ENCODE peak calls at places on chromosomes 11 and 22, in six cellular contexts. O is H1, U is spleen, I is Peyer's patch, S is heart left ventricle, B is sigmoid colon. N is an unnamed sample. For H3K4me1, the result is how much of the 10 kb centered on the place peaks cover.

GRCh38 chr11:104928831-104929230 is 30.6 kb upstream of the CASP12 start:
- DNase-seq in O (no peak), U (no peak), I (no peak), S (no peak), B (no peak), N (no peak)

GRCh38 chr11:134949121-134949591 is 537.1 kb upstream of the B3GAT1 start:
- DNase-seq in O (no peak), U (no peak), I (no peak), S (no peak), B (no peak), N (no peak)

GRCh38 chr22:38921126-38921525 is 36.3 kb upstream of the APOBEC3A start:
- DNase-seq in O (no peak), U (no peak), I (peak), S (no peak), B (no peak), N (peak)

GRCh38 chr22:47102648-47103047 is 340.2 kb downstream of the TBC1D22A start:
- DNase-seq in O (peak), U (no peak), I (no peak), S (no peak), B (no peak), N (peak)

GRCh38 chr22:21657361-21658118 is 8.3 kb upstream of the PPIL2 start:
- DNase-seq in O (no peak), U (peak), I (peak), S (peak), B (no peak), N (peak)

GRCh38 chr22:40058265-40058664 is 63.5 kb downstream of the FAM83F start:
- DNase-seq in O (no peak), U (no peak), I (no peak), S (no peak), B (no peak), N (no peak)

GRCh38 chr11:66543263-66544107 is 2.4 kb downstream of the ZDHHC24 start:
- DNase-seq in O (no peak), U (peak), I (peak), S (peak), B (no peak), N (no peak)

GRCh38 chr11:12053606-12054361 is 45.4 kb upstream of the DKK3 start:
- DNase-seq in O (no peak), U (no peak), I (peak), S (no peak), B (peak), N (no peak)

GRCh38 chr11:121059605-121060004 is 35.7 kb downstream of the TBCEL start:
- DNase-seq in O (no peak), U (no peak), I (no peak), S (no peak), B (no peak), N (no peak)

GRCh38 chr11:90176069-90176468 is 41.6 kb downstream of the NAALAD2 start:
- DNase-seq in O (no peak), U (no peak), I (no peak), S (no peak), B (no peak), N (no peak)

GRCh38 chr11:133659542-133660201 is 127.4 kb upstream of the OPCML start:
- DNase-seq in O (no peak), U (no peak), I (no peak), S (no peak), B (no peak), N (no peak)

GRCh38 chr22:33539902-33540751 is 380.1 kb downstream of the LARGE1 start:
- DNase-seq in O (no peak), U (no peak), I (peak), S (peak), B (peak), N (peak)

GRCh38 chr11:109696191-109696897 is 274.4 kb downstream of the C11orf87 start:
- DNase-seq in O (no peak), U (peak), I (no peak), S (no peak), B (no peak), N (no peak)

GRCh38 chr11:79200398-79201070 is 240.3 kb downstream of the TENM4 start:
- DNase-seq in O (no peak), U (no peak), I (no peak), S (no peak), B (no peak), N (no peak)

GRCh38 chr11:16899708-16900107 is 114.5 kb downstream of the PLEKHA7 start:
- DNase-seq in O (no peak), U (no peak), I (peak), S (no peak), B (no peak), N (no peak)

GRCh38 chr11:65897020-65897471 is 3.1 kb downstream of the FOSL1 start:
- DNase-seq in O (no peak), U (no peak), I (no peak), S (no peak), B (no peak), N (no peak)

GRCh38 chr22:31093090-31093850 is 12.2 kb downstream of the SMTN start:
- DNase-seq in O (no peak), U (no peak), I (no peak), S (peak), B (peak), N (peak)

GRCh38 chr11:127656266-127656879 is 655.8 kb upstream of the KIRREL3 start:
- DNase-seq in O (no peak), U (no peak), I (no peak), S (no peak), B (no peak), N (no peak)

DNA sequence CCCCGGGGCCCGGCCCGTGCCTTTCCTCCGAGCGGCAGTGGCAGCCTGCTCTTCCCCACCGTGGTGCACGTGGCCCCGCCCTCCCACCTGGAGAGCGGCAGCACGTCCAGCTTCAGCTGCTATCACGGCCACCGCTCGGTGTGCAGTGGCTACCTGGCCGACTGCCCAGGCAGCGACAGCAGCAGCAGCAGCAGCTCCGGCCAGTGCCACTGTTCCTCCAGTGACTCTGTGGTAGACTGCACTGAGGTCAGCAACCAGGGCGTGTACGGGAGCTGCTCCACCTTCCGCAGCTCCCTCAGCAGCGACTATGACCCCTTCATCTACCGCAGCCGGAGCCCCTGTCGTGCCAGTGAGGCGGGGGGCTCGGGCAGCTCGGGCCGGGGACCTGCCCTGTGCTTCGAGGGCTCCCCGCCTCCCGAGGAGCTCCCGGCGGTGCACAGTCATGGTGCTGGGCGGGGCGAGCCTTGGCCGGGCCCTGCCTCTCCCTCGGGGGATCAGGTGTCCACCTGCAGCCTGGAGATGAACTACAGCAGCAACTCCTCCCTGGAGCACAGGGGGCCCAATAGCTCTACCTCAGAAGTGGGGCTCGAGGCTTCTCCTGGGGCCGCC is 11.9 kb downstream of the C22orf31 start:
- DNase-seq in O (no peak), U (no peak), I (no peak), S (no peak), B (no peak), N (no peak)
- H3K4me1 ChIP-seq in O (under half), U (under half), I (under half), S (under half), B (under half), N (under half)

DNA sequence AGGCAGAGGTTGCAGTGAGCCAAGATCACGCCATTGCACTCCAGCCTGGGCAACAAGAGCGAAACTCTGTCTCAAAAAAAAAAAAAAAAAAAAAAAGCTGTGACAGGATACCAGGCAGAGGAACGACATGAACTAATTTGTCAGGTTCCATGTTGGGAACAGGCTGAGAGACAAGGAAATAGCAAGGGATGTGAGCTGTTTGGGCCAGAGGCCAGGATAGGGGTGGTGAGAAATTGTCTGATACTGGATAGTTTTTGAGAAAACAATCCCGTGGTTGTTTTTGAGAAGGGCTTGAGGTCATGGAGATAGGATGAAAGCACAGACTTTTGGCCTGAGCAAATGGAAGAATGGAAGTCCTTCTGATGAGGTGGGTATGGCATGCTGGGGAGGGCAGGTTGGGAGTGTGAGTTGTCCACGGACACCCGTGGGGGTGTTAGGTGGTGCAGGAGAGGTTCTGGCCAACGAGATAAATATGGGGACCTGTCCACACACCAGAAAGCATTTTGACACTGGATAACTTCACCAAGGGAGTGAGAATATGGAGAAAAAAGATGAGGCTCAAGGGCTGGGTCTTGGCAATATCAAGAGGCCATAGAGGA is 13.7 kb downstream of the PIWIL3 start:
- DNase-seq in O (no peak), U (no peak), I (no peak), S (no peak), B (no peak), N (no peak)
- TF ChIP-seq CTCF in O (no peak), U (no peak), I (no peak), S (no peak), B (no peak), N (no peak)

DNA sequence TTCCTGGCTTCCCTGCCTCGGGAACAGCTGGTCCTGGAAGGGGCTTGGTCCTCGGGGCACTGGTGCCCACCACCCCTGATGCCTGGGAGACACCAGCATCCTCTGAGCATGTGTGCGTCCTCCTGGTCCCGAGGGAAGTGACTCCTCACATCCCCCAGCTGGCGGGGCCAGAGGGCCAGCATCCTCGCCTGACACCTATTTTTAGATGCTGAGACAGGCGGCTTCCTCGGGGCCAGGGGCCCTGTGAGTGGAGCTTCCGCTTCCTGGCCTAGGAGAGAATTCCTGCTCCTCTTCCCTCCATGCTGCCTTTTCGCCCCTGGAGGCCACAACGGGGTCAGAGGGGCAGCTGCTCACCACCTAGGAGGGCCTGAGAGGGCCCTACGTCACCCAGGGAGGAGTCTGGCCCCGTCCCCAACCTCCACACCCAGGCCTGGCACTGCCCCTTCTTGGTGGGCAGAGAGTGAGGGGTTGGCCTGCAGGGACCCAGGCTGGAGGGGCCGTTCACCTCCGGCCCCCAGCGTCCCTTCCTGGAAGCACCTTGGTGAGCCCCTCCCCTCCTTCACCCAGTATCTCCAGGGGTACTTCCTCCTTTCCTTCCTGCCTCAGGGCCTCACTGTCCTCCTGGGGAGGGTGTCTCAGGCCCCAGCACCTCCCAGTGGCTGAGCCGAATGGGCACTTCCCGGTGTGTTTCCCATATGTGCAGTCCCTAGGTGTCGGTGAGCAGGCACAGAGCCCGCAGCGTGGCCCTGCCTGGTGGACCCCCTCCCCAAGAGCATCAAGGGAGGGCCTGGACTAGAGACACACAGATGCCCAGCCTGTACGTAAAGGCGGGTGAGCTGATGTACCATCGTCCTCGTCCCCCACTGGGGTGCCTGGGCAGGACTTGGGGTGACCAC is 6.1 kb downstream of the CD81 start:
- DNase-seq in O (no peak), U (peak), I (peak), S (peak), B (peak), N (peak)
- TF ChIP-seq POLR2A in O (no peak), U (no peak), I (no peak), S (no peak), B (no peak), N (no peak)

DNA sequence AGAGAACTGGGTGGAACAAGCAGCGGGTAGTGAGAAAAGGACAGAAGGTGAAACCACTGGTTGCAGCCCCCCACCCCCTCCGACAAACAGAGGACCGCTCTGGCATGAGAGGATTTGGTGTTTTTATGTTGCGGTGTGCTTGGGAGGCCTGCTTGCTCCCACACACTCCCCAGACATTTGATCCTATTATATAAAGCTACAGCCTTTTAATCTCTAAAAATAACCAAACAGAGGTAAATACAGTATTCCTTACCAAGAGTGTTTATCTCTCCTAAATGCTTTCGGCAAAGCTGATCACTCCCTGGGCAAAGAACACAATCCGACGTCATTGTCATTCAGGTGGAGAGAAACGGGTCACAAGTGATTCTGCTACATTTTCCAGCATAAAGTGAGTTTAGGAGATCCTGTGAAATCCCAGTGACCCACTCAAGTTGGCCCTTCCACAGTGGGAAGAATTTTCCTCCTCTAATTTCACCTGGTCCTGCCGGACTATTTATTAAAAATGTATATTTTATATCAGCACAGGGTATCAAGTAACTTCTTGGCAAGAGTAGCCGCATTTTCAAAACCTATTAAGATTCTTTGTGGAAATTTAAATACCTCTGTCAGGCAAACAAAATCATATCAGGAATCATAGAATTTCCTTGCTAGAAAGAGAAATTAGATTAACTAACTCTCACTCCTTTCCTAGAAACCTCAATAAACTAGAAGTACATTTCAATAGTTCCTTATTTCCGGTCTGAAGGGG is 9.9 kb downstream of the MN1 start:
- DNase-seq in O (no peak), U (no peak), I (no peak), S (no peak), B (no peak), N (no peak)
- H3K4me1 ChIP-seq in O (under half), U (under half), I (under half), S (under half), B (under half), N (under half)

GRCh38 chr11:76919467-76919866 is 58.7 kb downstream of the ACER3 start:
- DNase-seq in O (no peak), U (no peak), I (no peak), S (no peak), B (no peak), N (no peak)
- TF ChIP-seq CTCF in O (no peak), U (no peak), I (no peak), S (no peak), B (no peak), N (no peak)

DNA sequence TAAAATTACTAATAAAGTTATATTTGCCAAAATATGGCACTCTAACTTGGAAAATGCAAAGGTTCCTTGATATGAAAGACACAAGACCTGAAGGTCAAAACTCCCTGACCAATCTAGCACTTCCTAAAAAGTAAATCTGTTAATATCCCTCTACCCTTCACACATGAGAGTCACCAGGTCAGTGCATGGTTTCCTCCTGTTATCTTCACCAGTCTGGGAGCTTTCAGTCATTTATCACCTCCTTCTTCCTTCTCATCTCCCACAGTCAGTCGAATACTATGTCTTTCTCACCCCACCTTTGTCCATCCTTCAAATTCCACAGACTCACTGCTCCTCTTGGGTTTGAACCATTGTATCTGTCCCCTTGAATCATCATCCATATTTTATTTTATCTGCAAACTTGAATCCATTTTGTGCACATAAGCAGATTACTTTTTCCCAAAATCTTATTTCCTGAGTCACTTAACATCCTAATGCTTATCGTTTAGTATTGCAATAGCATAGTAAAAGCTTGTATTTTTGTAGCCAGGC is 2.6 kb downstream of the HBE1 start:
- DNase-seq in O (no peak), U (no peak), I (no peak), S (no peak), B (no peak), N (no peak)
- TF ChIP-seq POLR2A in O (no peak), U (no peak), I (no peak), S (no peak), B (no peak), N (no peak)

DNA sequence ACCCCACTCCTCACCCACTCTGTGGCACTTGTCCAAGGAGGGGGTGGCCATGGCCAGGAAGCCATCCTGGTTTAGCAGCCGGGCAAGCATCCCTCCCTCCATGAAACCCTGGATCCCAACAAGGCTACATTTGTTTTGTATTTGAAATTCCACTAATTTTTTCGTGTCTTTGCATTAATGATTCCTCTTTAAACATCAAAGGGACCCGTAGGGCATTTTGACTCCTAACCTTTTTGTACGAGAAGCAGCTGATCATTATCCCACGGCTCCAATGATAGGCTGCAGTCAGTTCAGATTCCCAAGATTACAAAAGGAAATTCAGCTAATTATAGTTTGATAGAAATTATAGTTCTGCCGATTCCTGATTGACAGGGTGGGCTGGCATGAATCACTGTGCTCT is 10.7 kb downstream of the MYEOV start:
- DNase-seq in O (no peak), U (no peak), I (no peak), S (no peak), B (no peak), N (no peak)
- H3K4me1 ChIP-seq in O (under half), U (under half), I (under half), S (under half), B (under half), N (under half)

GRCh38 chr11:131025421-131026126 is 109.3 kb upstream of the SNX19 start:
- DNase-seq in O (no peak), U (no peak), I (no peak), S (peak), B (no peak), N (no peak)

GRCh38 chr11:131027501-131027900 is 111.2 kb upstream of the SNX19 start:
- DNase-seq in O (no peak), U (no peak), I (no peak), S (no peak), B (no peak), N (no peak)

DNA sequence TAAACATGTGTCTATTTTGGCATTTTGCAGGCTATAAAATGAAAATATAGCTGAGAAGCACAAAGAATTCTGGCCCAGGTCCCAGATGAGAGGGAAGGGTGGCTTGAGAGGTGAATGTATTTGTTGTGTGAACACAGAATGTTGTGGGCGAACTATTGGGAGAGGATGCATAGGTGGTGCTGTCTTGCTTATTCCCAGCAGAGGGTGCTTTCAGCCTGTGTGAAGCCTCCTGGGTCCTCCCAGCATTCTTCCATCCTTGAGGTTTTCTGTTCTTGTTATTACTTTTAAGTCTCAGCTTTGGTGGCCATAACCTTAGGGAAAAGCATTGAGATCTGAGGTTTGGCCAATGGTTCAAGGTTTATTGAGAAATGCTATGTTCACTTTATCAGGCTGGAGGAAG is 108.7 kb upstream of the SNX19 start:
- DNase-seq in O (no peak), U (no peak), I (no peak), S (no peak), B (no peak), N (no peak)
- TF ChIP-seq CTCF in O (peak), U (no peak), I (no peak), S (peak), B (no peak), N (no peak)

GRCh38 chr22:19490628-19491230 is 11.0 kb downstream of the CDC45 start:
- DNase-seq in O (no peak), U (no peak), I (no peak), S (no peak), B (no peak), N (no peak)

GRCh38 chr22:19494001-19494560 is 14.4 kb downstream of the CDC45 start:
- DNase-seq in O (no peak), U (no peak), I (no peak), S (no peak), B (no peak), N (no peak)

GRCh38 chr22:19492504-19493174 is 12.9 kb downstream of the CDC45 start:
- DNase-seq in O (no peak), U (no peak), I (no peak), S (no peak), B (no peak), N (no peak)

GRCh38 chr22:19488285-19488684 is 8.6 kb downstream of the CDC45 start:
- DNase-seq in O (no peak), U (no peak), I (no peak), S (no peak), B (no peak), N (no peak)

GRCh38 chr22:19488884-19489843 is 9.4 kb downstream of the CDC45 start:
- DNase-seq in O (no peak), U (no peak), I (no peak), S (no peak), B (no peak), N (peak)
- TF ChIP-seq POLR2A in O (no peak), U (no peak), I (no peak), S (no peak), B (no peak), N (no peak)